ENCODE peak calls at places on chromosomes 13 and 19, in five cellular contexts. A is stimulated activated CD8-positive, alpha-beta memory T cell treated with anti-CD3 and anti-CD28 coated beads, Interleukin-7, amount 100 ng/mL, for 48 hours; Y is cardiac fibroblast; G is upper lobe of right lung; I is myocyte. J is an unnamed sample.

GRCh38 chr19:16224266-16225045 is 26.7 kb downstream of the AP1M1 start:
- DNase-seq in G (no peak), Y (no peak), A (no peak), I (no peak), J (peak)

GRCh38 chr19:50300814-50301606 is 28.2 kb downstream of the KCNC3 start:
- DNase-seq in A (no peak), I (peak), Y (peak), G (no peak), J (no peak)

GRCh38 chr19:39156230-39156890 is 30.8 kb downstream of the PAK4 start:
- DNase-seq in Y (no peak), A (no peak), I (peak), G (no peak), J (peak)

GRCh38 chr19:10764340-10764894 is 46.5 kb downstream of the DNM2 start:
- DNase-seq in Y (no peak), G (no peak), A (no peak), I (no peak), J (no peak)

GRCh38 chr19:47107201-47107952 is 6.2 kb downstream of the ZC3H4 start:
- DNase-seq in Y (no peak), I (no peak), A (peak), G (no peak), J (no peak)

GRCh38 chr19:36182612-36183454 is 30.6 kb upstream of the COX7A1 start:
- DNase-seq in Y (peak), A (no peak), I (no peak), G (no peak), J (no peak)

GRCh38 chr13:42798118-42798517 is 16.7 kb downstream of the FAM216B start:
- DNase-seq in A (no peak), Y (no peak), G (no peak), I (peak), J (no peak)

GRCh38 chr13:78183737-78184136 is 265.1 kb upstream of the EDNRB start:
- DNase-seq in Y (peak), G (no peak), A (no peak), I (no peak), J (no peak)

GRCh38 chr19:11378319-11379189 is 4.1 kb downstream of the SWSAP1 start:
- DNase-seq in I (peak), A (no peak), Y (peak), G (no peak), J (peak)

GRCh38 chr13:79642596-79642995 is 161.6 kb downstream of the NDFIP2 start:
- DNase-seq in A (no peak), G (no peak), I (peak), Y (peak), J (no peak)

GRCh38 chr19:21472507-21472906 is 32.9 kb upstream of the ZNF429 start:
- DNase-seq in I (no peak), Y (no peak), G (no peak), A (no peak), J (no peak)

GRCh38 chr13:37409756-37410155 is 188.8 kb downstream of the POSTN start:
- DNase-seq in A (no peak), I (no peak), G (no peak), Y (no peak), J (no peak)

GRCh38 chr19:1244693-1245451 is 3.3 kb downstream of the ATP5F1D start:
- DNase-seq in G (peak), Y (no peak), I (peak), A (no peak), J (no peak)

GRCh38 chr13:73268306-73268705 is 209.5 kb downstream of the KLF5 start:
- DNase-seq in A (no peak), G (no peak), Y (peak), I (peak), J (no peak)

GRCh38 chr13:26474286-26474685 is 83.2 kb upstream of the WASF3 start:
- DNase-seq in G (no peak), A (no peak), Y (no peak), I (no peak), J (no peak)

GRCh38 chr13:104782741-104783140 is 1716.5 kb upstream of the SLC10A2 start:
- DNase-seq in Y (no peak), A (no peak), G (no peak), I (peak), J (no peak)

GRCh38 chr19:1385816-1386215 is 2.1 kb downstream of the NDUFS7 start:
- DNase-seq in Y (no peak), I (no peak), G (no peak), A (no peak), J (no peak)

GRCh38 chr13:46113596-46113995 is 8.8 kb upstream of the CPB2 start:
- DNase-seq in I (no peak), Y (peak), A (no peak), G (no peak), J (no peak)

GRCh38 chr19:4343056-4343844 is at the start of gene MPND:
- DNase-seq in Y (peak), A (peak), G (peak), I (peak), J (peak)

GRCh38 chr19:48966541-48967345 is 1.6 kb downstream of the FTL start:
- DNase-seq in G (no peak), Y (peak), I (peak), A (no peak), J (no peak)

GRCh38 chr13:60329221-60329983 is 67.6 kb upstream of the TDRD3 start:
- DNase-seq in G (peak), A (no peak), Y (peak), I (peak), J (peak)

GRCh38 chr13:111031531-111031961 is 83.6 kb upstream of the ARHGEF7 start:
- DNase-seq in I (peak), G (no peak), A (no peak), Y (peak), J (peak)

GRCh38 chr19:51375504-51376221 is 3.2 kb upstream of the NKG7 start:
- DNase-seq in Y (no peak), A (no peak), I (no peak), G (no peak), J (no peak)

GRCh38 chr19:38248421-38248820 is 7.8 kb downstream of the PPP1R14A start:
- DNase-seq in I (no peak), A (no peak), G (no peak), Y (no peak), J (no peak)

GRCh38 chr13:32632343-32632910 is 46.2 kb downstream of the PDS5B start:
- DNase-seq in I (no peak), G (no peak), A (no peak), Y (no peak), J (no peak)

GRCh38 chr13:78160793-78161192 is 242.2 kb upstream of the EDNRB start:
- DNase-seq in Y (peak), I (peak), A (no peak), G (no peak), J (no peak)

GRCh38 chr13:44155422-44156293 is 218.0 kb upstream of the SERP2 start:
- DNase-seq in A (no peak), G (no peak), Y (peak), I (no peak), J (peak)

GRCh38 chr19:15288146-15288963 is 44.0 kb downstream of the BRD4 start:
- DNase-seq in I (peak), Y (no peak), A (no peak), G (no peak), J (no peak)